ENCODE peak calls at places on chromosomes 4 and X, in six cellular contexts. E is OCI-M1; K is HT1080; I is stimulated activated CD4-positive, alpha-beta T cell treated with anti-CD3 and anti-CD28 coated beads, Interleukin-1b, Interleukin-23, amount 100 ng/mL, for 24 hours; U is skeletal muscle cell; N is cardiac muscle cell. D is an unnamed sample.

GRCh38 chr4:113327513-113327912 is 278.1 kb downstream of the ANK2 start:
- DNase-seq in E (peak), K (no peak), I (no peak), U (peak), N (no peak), D (no peak)

GRCh38 chrX:40095588-40096394 is 2.0 kb downstream of the BCOR start:
- DNase-seq in E (peak), K (no peak), I (no peak), U (no peak), N (no peak), D (peak)

GRCh38 chr4:118767109-118767508 is 68.8 kb downstream of the SEC24D start:
- DNase-seq in E (peak), K (no peak), I (no peak), U (no peak), N (no peak), D (no peak)

GRCh38 chrX:151359931-151360871 is 36.8 kb upstream of the VMA21 start:
- DNase-seq in E (peak), K (peak), I (peak), U (no peak), N (peak), D (peak)

GRCh38 chr4:121684016-121684415 is 12.8 kb downstream of the ANXA5 start:
- DNase-seq in E (no peak), K (no peak), I (no peak), U (no peak), N (no peak), D (no peak)

GRCh38 chr4:145540235-145540634 is 58.6 kb downstream of the SMAD1 start:
- DNase-seq in E (no peak), K (no peak), I (no peak), U (no peak), N (no peak), D (no peak)

GRCh38 chr4:2750719-2751605 is 5.2 kb downstream of the TNIP2 start:
- DNase-seq in E (no peak), K (no peak), I (no peak), U (no peak), N (peak), D (no peak)

GRCh38 chrX:108036298-108036973 is 8.4 kb upstream of the VSIG1 start:
- DNase-seq in E (peak), K (peak), I (no peak), U (peak), N (no peak), D (peak)

GRCh38 chrX:39653656-39654055 is 444.1 kb downstream of the BCOR start:
- DNase-seq in E (no peak), K (no peak), I (no peak), U (no peak), N (no peak), D (no peak)

GRCh38 chr4:102823897-102824296 is 3.5 kb downstream of the UBE2D3 start:
- DNase-seq in E (no peak), K (no peak), I (no peak), U (no peak), N (no peak), D (no peak)

GRCh38 chr4:37008199-37008598 is 236.3 kb upstream of the NWD2 start:
- DNase-seq in E (peak), K (peak), I (no peak), U (peak), N (no peak), D (no peak)

GRCh38 chrX:13762015-13762414 is 27.5 kb downstream of the OFD1 start:
- DNase-seq in E (no peak), K (no peak), I (no peak), U (no peak), N (no peak), D (no peak)

GRCh38 chr4:123739806-123740205 is 343.2 kb downstream of the SPRY1 start:
- DNase-seq in E (no peak), K (no peak), I (no peak), U (no peak), N (no peak), D (no peak)

GRCh38 chr4:189404271-189404670 is 536.4 kb upstream of the FRG1 start:
- DNase-seq in E (no peak), K (no peak), I (no peak), U (no peak), N (no peak), D (no peak)

GRCh38 chr4:183261953-183262775 is 57.9 kb downstream of the CLDN22 start:
- DNase-seq in E (peak), K (peak), I (peak), U (no peak), N (peak), D (peak)

GRCh38 chr4:921830-922331 is 10.2 kb downstream of the GAK start:
- DNase-seq in E (peak), K (no peak), I (no peak), U (no peak), N (no peak), D (no peak)

GRCh38 chrX:154653048-154653401 is 354 bp downstream of the CTAG2 start:
- DNase-seq in E (no peak), K (no peak), I (no peak), U (no peak), N (no peak), D (no peak)